ENCODE peak calls at places on chromosomes 16 and 17, in nine cellular contexts. D is KG1, A is dermis microvascular lymphatic vessel endothelial cell, X is non-pigmented ciliary epithelial cell, N is cardiac muscle cell, Q is lower lobe of right lung, E is progenitor cell of endocrine pancreas, O is renal cortical epithelial cell, P is posterior vena cava. V is an unnamed sample.

GRCh38 chr17:57665128-57665527 is 80.0 kb downstream of the CCDC182 start:
- DNase-seq in D (no peak), A (no peak), X (no peak), N (no peak), Q (no peak), E (no peak), O (peak), P (no peak), V (no peak)

GRCh38 chr16:85293899-85294642 is 181.8 kb upstream of the CIBAR2 start:
- DNase-seq in D (no peak), A (no peak), X (no peak), N (no peak), Q (no peak), E (no peak), O (no peak), P (no peak), V (no peak)

GRCh38 chr16:4372578-4373355 is 1.1 kb downstream of the VASN start:
- DNase-seq in D (no peak), A (peak), X (no peak), N (no peak), Q (no peak), E (no peak), O (no peak), P (no peak), V (no peak)

GRCh38 chr16:11016524-11016988 is 72.2 kb downstream of the CLEC16A start:
- DNase-seq in D (no peak), A (no peak), X (no peak), N (no peak), Q (no peak), E (no peak), O (no peak), P (no peak), V (no peak)

GRCh38 chr17:7191571-7192270 is 12.6 kb upstream of the ASGR1 start:
- DNase-seq in D (no peak), A (no peak), X (no peak), N (peak), Q (peak), E (no peak), O (no peak), P (no peak), V (peak)

GRCh38 chr16:68265078-68265925 is 976 bp downstream of the SLC7A6 start:
- DNase-seq in D (peak), A (no peak), X (no peak), N (peak), Q (peak), E (no peak), O (peak), P (peak), V (peak)

GRCh38 chr17:81590121-81590520 is 38.0 kb upstream of the FAAP100 start:
- DNase-seq in D (no peak), A (no peak), X (no peak), N (no peak), Q (no peak), E (no peak), O (no peak), P (no peak), V (no peak)

GRCh38 chr16:63289834-63290460 is 1253.7 kb upstream of the CDH8 start:
- DNase-seq in D (no peak), A (no peak), X (no peak), N (peak), Q (no peak), E (peak), O (peak), P (peak), V (peak)

V was measured in SK-MEL-5.